ENCODE peak calls at places on chromosome 11, in seven cellular contexts. E is AG04450, B is DND-41, I is dorsolateral prefrontal cortex, G is lower leg skin, N is mucosa of descending colon, L is kidney epithelial cell. P is an unnamed sample.

GRCh38 chr11:47924184-47924671 is 56.1 kb upstream of the PTPRJ start:
- DNase-seq in E (no peak), B (no peak), I (no peak), G (no peak), N (no peak), L (peak), P (peak)

GRCh38 chr11:76857776-76858461 is 2.8 kb upstream of the ACER3 start:
- DNase-seq in E (no peak), B (no peak), I (no peak), G (no peak), N (no peak), L (no peak), P (no peak)

GRCh38 chr11:88886796-88887195 is 179.0 kb downstream of the GRM5 start:
- DNase-seq in E (peak), B (peak), I (no peak), G (no peak), N (no peak), L (no peak), P (no peak)

GRCh38 chr11:17531818-17532131 is 12.4 kb downstream of the USH1C start:
- DNase-seq in E (no peak), B (no peak), I (peak), G (no peak), N (no peak), L (no peak), P (no peak)

GRCh38 chr11:129278586-129279319 is 86.6 kb upstream of the ARHGAP32 start:
- DNase-seq in E (no peak), B (no peak), I (no peak), G (no peak), N (peak), L (no peak), P (no peak)

GRCh38 chr11:62788991-62789390 is 1.8 kb downstream of the TMEM179B start:
- DNase-seq in E (no peak), B (no peak), I (no peak), G (no peak), N (no peak), L (no peak), P (no peak)

GRCh38 chr11:84564180-84564866 is 1062.8 kb downstream of the DLG2 start:
- DNase-seq in E (peak), B (peak), I (peak), G (no peak), N (peak), L (peak), P (peak)

GRCh38 chr11:46348566-46348981 is 1.3 kb downstream of the DGKZ start:
- DNase-seq in E (no peak), B (peak), I (no peak), G (no peak), N (peak), L (no peak), P (no peak)

GRCh38 chr11:68337399-68337835 is 25.0 kb downstream of the LRP5 start:
- DNase-seq in E (no peak), B (peak), I (no peak), G (no peak), N (peak), L (no peak), P (no peak)

GRCh38 chr11:77092382-77092781 is 10.3 kb upstream of the OMP start:
- DNase-seq in E (no peak), B (no peak), I (no peak), G (no peak), N (peak), L (no peak), P (no peak)

GRCh38 chr11:133968300-133968699 is 11.5 kb upstream of the IGSF9B start:
- DNase-seq in E (no peak), B (peak), I (no peak), G (no peak), N (no peak), L (no peak), P (no peak)

GRCh38 chr11:123537726-123538125 is 107.7 kb downstream of the GRAMD1B start:
- DNase-seq in E (no peak), B (no peak), I (no peak), G (no peak), N (no peak), L (no peak), P (no peak)

GRCh38 chr11:87879118-87879517 is 296.1 kb downstream of the RAB38 start:
- DNase-seq in E (no peak), B (no peak), I (no peak), G (no peak), N (no peak), L (no peak), P (peak)

GRCh38 chr11:2092956-2093412 is 46.2 kb downstream of the IGF2 start:
- DNase-seq in E (no peak), B (peak), I (no peak), G (peak), N (peak), L (peak), P (no peak)

GRCh38 chr11:73154178-73154577 is 12.1 kb upstream of the FCHSD2 start:
- DNase-seq in E (no peak), B (peak), I (no peak), G (peak), N (peak), L (no peak), P (no peak)

GRCh38 chr11:16881766-16882165 is 132.4 kb downstream of the PLEKHA7 start:
- DNase-seq in E (no peak), B (no peak), I (no peak), G (no peak), N (no peak), L (no peak), P (no peak)

GRCh38 chr11:91173701-91174100 is 950.9 kb upstream of the CHORDC1 start:
- DNase-seq in E (no peak), B (no peak), I (no peak), G (no peak), N (no peak), L (peak), P (no peak)

GRCh38 chr11:120413480-120413879 is 77.3 kb downstream of the ARHGEF12 start:
- DNase-seq in E (peak), B (no peak), I (no peak), G (no peak), N (no peak), L (no peak), P (peak)

GRCh38 chr11:85826096-85826855 is 15.3 kb upstream of the SYTL2 start:
- DNase-seq in E (no peak), B (no peak), I (peak), G (no peak), N (peak), L (no peak), P (no peak)

GRCh38 chr11:2806351-2807058 is 79.1 kb downstream of the CDKN1C start:
- DNase-seq in E (no peak), B (no peak), I (no peak), G (peak), N (peak), L (no peak), P (no peak)

GRCh38 chr11:94000641-94001040 is 20.5 kb upstream of the HEPHL1 start:
- DNase-seq in E (no peak), B (no peak), I (no peak), G (no peak), N (no peak), L (no peak), P (no peak)

GRCh38 chr11:30454108-30454507 is 131.2 kb downstream of the ARL14EP start:
- DNase-seq in E (no peak), B (no peak), I (no peak), G (no peak), N (no peak), L (no peak), P (no peak)

GRCh38 chr11:67432655-67433349 is 4.5 kb downstream of the RPS6KB2 start:
- DNase-seq in E (no peak), B (no peak), I (no peak), G (no peak), N (no peak), L (no peak), P (no peak)

GRCh38 chr11:28514391-28514790 is 406.2 kb downstream of the METTL15 start:
- DNase-seq in E (no peak), B (no peak), I (no peak), G (no peak), N (no peak), L (no peak), P (no peak)

GRCh38 chr11:134754823-134755198 is 342.8 kb upstream of the B3GAT1 start:
- DNase-seq in E (no peak), B (no peak), I (no peak), G (no peak), N (no peak), L (no peak), P (no peak)

GRCh38 chr11:61567286-61568061 is 13.4 kb downstream of the SYT7 start:
- DNase-seq in E (peak), B (peak), I (peak), G (peak), N (peak), L (no peak), P (no peak)

GRCh38 chr11:96324912-96325311 is 18.1 kb downstream of the MAML2 start:
- DNase-seq in E (no peak), B (no peak), I (no peak), G (no peak), N (no peak), L (no peak), P (peak)

GRCh38 chr11:82682003-82682751 is 51.5 kb downstream of the FAM181B start:
- DNase-seq in E (peak), B (peak), I (no peak), G (no peak), N (no peak), L (peak), P (peak)

GRCh38 chr11:59582006-59582405 is 33.6 kb downstream of the OSBP start:
- DNase-seq in E (no peak), B (no peak), I (no peak), G (no peak), N (no peak), L (no peak), P (no peak)

GRCh38 chr11:84922836-84923235 is 704.3 kb downstream of the DLG2 start:
- DNase-seq in E (no peak), B (no peak), I (peak), G (no peak), N (no peak), L (no peak), P (no peak)

GRCh38 chr11:47236482-47236881 is 12.1 kb downstream of the ACP2 start:
- DNase-seq in E (no peak), B (no peak), I (no peak), G (no peak), N (no peak), L (no peak), P (no peak)

DNA sequence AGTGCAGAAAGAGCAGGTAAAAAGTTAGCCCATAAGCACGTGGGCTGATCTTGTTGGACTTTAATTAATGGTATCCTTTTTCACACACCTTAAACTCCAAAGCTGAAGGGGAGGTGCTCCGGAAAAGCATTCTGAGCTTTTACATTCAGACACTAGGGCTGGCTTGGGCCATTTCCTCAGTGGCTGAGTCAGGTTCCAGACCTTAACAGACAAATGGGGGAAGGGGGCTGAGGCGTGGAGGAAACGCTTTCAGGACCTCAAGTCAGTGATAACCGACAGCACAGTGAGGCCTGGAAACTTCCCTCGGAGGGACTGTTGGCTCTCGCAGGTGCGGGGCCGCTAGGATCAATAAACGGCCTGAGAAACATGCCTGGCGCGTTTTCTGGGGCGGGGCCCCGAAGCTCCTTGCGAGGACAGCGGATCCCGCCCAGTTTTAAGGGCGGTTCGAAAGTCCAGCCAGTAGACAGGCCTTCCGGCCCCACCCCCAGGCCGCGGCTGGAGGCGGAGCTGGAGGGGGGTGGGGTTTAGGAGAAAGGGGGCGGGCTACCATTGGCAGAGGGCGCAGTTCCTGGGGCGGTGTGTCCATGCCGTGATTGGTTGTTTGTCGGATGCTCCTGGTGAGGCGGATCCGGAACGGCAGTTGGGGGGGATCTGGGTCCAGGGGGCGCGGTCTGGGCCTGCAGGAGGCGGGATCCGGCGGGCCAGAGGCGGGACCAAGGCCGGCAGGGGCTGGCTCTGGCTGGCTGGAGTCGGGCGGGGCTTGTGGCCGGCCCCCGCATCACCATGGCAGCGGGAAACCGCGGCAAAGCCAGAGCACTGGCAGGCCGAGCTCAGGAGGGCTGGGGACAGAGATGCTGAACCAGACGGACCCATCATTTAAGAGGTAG is 8.0 kb downstream of the C11orf52 start:
- DNase-seq in E (peak), B (peak), I (peak), G (peak), N (peak), L (peak), P (peak)
- TF ChIP-seq CTCF in E (no peak), B (no peak), I (peak), G (no peak), N (no peak), L (no peak), P (peak)

GRCh38 chr11:118353084-118353710 is 6.2 kb upstream of the UBE4A start:
- DNase-seq in E (no peak), B (no peak), I (no peak), G (no peak), N (no peak), L (no peak), P (no peak)
- TF ChIP-seq CTCF in E (peak), B (peak), I (peak), G (no peak), N (peak), L (peak), P (peak)

GRCh38 chr11:125224391-125225015 is 60.0 kb downstream of the PKNOX2 start:
- DNase-seq in E (no peak), B (no peak), I (peak), G (no peak), N (no peak), L (no peak), P (no peak)
- TF ChIP-seq CTCF in E (peak), B (no peak), I (no peak), G (no peak), N (no peak), L (peak), P (no peak)

DNA sequence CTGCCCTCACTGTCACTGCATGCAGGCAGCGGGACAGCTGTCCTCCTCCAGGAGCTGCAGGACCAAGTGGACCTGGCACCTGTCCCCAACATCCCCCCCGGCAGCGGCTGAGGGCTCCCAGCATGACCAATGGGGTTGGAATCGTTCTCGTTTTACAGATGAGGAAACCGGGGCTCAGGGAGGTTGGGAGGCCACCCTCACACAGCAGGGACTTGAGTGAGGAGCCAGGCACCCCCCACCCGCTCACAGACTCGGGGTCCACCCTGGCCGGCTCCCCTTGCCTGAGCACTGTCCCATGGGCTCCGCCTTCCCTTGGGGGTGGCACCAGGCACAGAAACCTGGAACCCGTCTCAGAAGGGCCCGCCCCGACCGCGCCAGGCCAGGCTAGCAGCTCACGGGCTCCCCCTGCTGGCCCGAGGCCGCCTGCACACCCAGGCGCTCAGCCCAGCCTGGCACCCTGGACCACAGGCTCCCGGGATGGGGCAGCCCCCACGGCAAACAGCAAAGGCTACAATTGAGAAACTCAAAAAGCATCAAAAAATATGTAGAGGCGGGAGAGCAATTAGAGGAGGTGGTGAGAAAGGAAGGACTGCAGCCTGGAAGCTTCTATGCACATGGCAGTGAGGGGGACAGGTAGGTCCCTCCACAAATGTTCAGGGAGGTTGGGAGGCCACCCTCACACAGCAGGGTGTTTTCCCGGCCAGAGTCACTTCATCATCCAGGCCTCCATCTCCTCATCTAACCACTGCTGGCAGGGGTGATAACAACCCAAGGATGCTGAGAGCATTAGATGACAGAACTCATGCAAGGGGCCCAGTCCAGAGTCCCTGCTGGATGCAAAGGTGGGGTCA is 12.8 kb downstream of the MACROD1 start:
- DNase-seq in E (no peak), B (peak), I (peak), G (peak), N (peak), L (no peak), P (no peak)
- TF ChIP-seq CTCF in E (peak), B (peak), I (peak), G (peak), N (peak), L (peak), P (peak)

GRCh38 chr11:31761636-31762035 is 49.5 kb downstream of the PAX6 start:
- DNase-seq in E (no peak), B (no peak), I (no peak), G (no peak), N (no peak), L (no peak), P (no peak)
- TF ChIP-seq CTCF in E (no peak), B (no peak), I (no peak), G (no peak), N (no peak), L (no peak), P (no peak)

DNA sequence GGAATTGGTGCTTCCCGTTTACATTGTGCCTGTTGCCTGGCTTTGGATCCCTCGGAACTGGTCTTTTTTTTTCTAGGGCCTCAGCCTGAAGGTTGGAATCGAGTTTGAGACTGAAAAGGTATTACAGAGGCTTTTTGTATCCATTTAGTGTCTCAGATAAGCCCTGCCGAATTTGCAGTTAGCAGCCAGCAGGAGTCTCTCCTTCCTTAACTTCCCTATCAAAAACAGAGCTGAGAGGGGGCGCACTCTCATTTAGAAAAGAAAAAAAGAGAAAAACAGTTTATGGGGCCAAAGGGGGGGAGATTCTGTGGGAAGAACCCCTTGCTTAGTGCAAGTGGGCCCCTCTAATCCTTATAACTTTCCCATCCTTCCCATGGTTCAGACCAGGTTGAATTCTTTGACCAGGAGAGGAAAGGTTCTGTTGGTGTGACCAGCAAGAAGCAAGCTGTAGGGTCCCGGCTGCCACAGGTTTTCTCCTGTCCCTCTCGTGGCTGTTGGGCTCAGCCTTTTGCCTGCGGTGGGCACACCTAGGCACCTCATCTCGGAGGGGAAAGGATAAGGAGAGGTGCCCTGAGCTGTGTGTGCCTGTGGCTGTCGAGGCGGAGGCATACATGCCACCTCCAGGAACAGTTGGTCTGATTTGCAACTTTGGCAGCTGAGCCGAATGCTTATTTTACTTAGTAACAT is 565.1 kb upstream of the CNTN5 start:
- DNase-seq in E (no peak), B (no peak), I (no peak), G (no peak), N (no peak), L (no peak), P (no peak)
- TF ChIP-seq CTCF in E (no peak), B (no peak), I (no peak), G (no peak), N (no peak), L (peak), P (no peak)

DNA sequence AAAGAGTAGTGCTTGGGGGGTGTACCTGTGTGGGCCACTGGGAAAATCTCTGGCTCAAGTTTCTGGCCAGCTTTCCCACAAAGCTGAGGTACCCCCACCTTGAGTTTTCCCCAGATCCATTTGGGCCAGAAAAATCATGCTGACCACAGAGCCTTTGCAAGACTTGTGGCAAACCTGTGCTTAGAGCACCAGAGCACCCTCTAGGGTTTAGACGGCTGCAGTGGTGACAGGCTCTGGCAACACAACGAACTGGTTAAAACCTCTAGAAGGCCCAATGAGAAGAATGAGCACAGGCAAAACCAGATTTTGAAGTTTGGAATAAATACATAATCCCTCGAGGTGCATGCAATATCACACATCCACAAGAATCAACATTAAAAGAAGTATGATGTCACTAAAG is 290.7 kb upstream of the FOLH1 start:
- DNase-seq in E (no peak), B (no peak), I (no peak), G (no peak), N (no peak), L (no peak), P (no peak)
- TF ChIP-seq CTCF in E (no peak), B (no peak), I (no peak), G (no peak), N (no peak), L (no peak), P (no peak)

P was measured in BJ.